ENCODE peak calls at places on chromosomes 4 and X, in four cellular contexts. H, R, Z and X are unnamed samples.

GRCh38 chr4:156188596-156188995 is 234.9 kb upstream of the CTSO start:
- DNase-seq in R (no peak), H (no peak), Z (no peak), X (no peak)

GRCh38 chr4:13783800-13784411 is 156.4 kb upstream of the BOD1L1 start:
- DNase-seq in H (peak; percentile 13), R (peak; percentile 57), Z (no peak), X (no peak)

GRCh38 chr4:84985952-84986351 is 19.5 kb upstream of the WDFY3 start:
- DNase-seq in H (no peak), Z (no peak), R (peak; percentile 6), X (no peak)

GRCh38 chr4:7381221-7381889 is 53.4 kb downstream of the PSAPL1 start:
- DNase-seq in H (no peak), Z (no peak), R (no peak), X (no peak)

GRCh38 chrX:23422912-23423311 is 88.3 kb downstream of the PTCHD1 start:
- DNase-seq in Z (no peak), R (no peak), H (no peak), X (no peak)

GRCh38 chr4:186725422-186726149 is 1.9 kb upstream of the FAT1 start:
- DNase-seq in H (no peak), R (peak; percentile 68), Z (peak; percentile 78), X (peak; percentile 52)

GRCh38 chrX:71291381-71291780 is 7.9 kb downstream of the NONO start:
- DNase-seq in Z (no peak), R (no peak), H (no peak), X (no peak)

GRCh38 chr4:146333187-146333894 is 119.0 kb downstream of the REELD1 start:
- DNase-seq in R (peak; percentile 7), Z (no peak), H (peak; percentile 59), X (no peak)

GRCh38 chrX:41116948-41117347 is 31.7 kb downstream of the USP9X start:
- DNase-seq in Z (no peak), H (peak; percentile 71), R (no peak), X (peak; percentile 22)

GRCh38 chr4:54930226-54930625 is 195.2 kb downstream of the KDR start:
- DNase-seq in R (no peak), Z (no peak), H (no peak), X (no peak)

GRCh38 chr4:101277661-101278060 is 69.7 kb downstream of the PPP3CA start:
- DNase-seq in H (no peak), R (no peak), Z (no peak), X (no peak)

GRCh38 chrX:101729986-101730385 is 70.3 kb upstream of the ARMCX2 start:
- DNase-seq in R (no peak), Z (no peak), H (no peak), X (no peak)

GRCh38 chr4:40283968-40284367 is 51.2 kb upstream of the CHRNA9 start:
- DNase-seq in R (no peak), Z (no peak), H (no peak), X (peak; percentile 41)

GRCh38 chr4:140807491-140808257 is 51.5 kb upstream of the TBC1D9 start:
- DNase-seq in Z (no peak), R (no peak), H (peak; percentile 71), X (no peak)
- TF ChIP-seq USF2 in Z (no peak), R (no peak), H (no peak), X (no peak)

GRCh38 chr4:165301833-165302232 is 25.6 kb upstream of the MSMO1 start:
- DNase-seq in Z (no peak), R (no peak), H (no peak), X (no peak)

GRCh38 chr4:165297626-165298025 is 29.8 kb upstream of the MSMO1 start:
- DNase-seq in H (no peak), Z (no peak), R (no peak), X (no peak)

GRCh38 chr4:165302658-165303057 is 24.8 kb upstream of the MSMO1 start:
- DNase-seq in H (no peak), Z (no peak), R (no peak), X (no peak)

GRCh38 chr4:165294907-165295306 is 32.6 kb upstream of the MSMO1 start:
- DNase-seq in Z (no peak), R (no peak), H (peak; percentile 25), X (no peak)

DNA sequence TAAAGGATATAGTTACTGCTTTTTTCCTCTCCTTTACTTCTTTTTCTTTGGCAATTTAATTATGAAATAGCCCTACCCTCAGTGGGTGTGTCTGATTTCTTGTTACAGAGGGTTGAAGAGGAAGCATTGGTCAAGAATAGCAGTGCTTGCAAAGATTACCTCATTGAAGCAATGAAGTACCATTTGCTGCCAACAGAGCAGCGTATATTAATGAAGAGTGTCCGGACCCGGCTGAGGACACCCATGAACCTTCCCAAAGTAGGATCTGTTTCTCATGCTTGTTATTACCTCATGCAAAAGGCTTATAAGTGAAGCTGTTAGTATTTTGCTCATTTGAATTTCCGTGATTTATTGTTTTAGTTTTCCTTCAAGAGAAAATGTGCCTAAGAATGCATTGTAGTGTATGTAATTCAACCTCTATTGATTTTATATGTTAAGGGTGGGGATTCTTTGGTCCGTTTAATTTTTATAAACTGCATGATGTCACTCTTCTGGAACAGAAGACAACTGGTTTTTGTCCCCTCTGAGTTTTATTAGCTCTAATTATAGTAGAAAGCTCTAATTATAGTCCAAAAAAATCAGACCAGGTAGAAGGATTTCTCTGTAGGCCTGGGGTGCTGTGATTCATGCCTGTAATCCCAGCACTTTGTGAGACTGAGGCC is 27.9 kb upstream of the MSMO1 start:
- DNase-seq in R (no peak), Z (no peak), H (no peak), X (no peak)
- TF ChIP-seq CBX5 in R (no peak), Z (no peak), H (no peak), X (no peak)

GRCh38 chrX:140503714-140504351 is 1.0 kb downstream of the SOX3 start:
- DNase-seq in H (no peak), Z (peak; percentile 49), R (no peak), X (no peak)
- TF ChIP-seq USF2 in H (no peak), Z (no peak), R (no peak), X (no peak)

GRCh38 chrX:115898382-115899001 is 272.1 kb upstream of the AGTR2 start:
- DNase-seq in H (no peak), Z (peak; percentile 47), R (peak; percentile 81), X (peak; percentile 62)
- TF ChIP-seq CBX5 in H (no peak), Z (no peak), R (peak; percentile 88), X (no peak)

GRCh38 chrX:69153060-69153730 is 12.1 kb downstream of the PJA1 start:
- DNase-seq in R (peak; percentile 34), H (no peak), Z (no peak), X (no peak)
- TF ChIP-seq USF2 in R (no peak), H (no peak), Z (no peak), X (no peak)

GRCh38 chr4:24734511-24734910 is 60.9 kb upstream of the SOD3 start:
- DNase-seq in H (no peak), R (no peak), Z (peak; percentile 2), X (no peak)

GRCh38 chr4:24731448-24731847 is 63.9 kb upstream of the SOD3 start:
- DNase-seq in R (no peak), H (no peak), Z (no peak), X (no peak)

GRCh38 chr4:24727390-24727789 is 68.0 kb upstream of the SOD3 start:
- DNase-seq in Z (peak; percentile 8), H (no peak), R (no peak), X (no peak)

GRCh38 chr4:24729041-24729730 is 66.2 kb upstream of the SOD3 start:
- DNase-seq in H (no peak), R (no peak), Z (no peak), X (no peak)

DNA sequence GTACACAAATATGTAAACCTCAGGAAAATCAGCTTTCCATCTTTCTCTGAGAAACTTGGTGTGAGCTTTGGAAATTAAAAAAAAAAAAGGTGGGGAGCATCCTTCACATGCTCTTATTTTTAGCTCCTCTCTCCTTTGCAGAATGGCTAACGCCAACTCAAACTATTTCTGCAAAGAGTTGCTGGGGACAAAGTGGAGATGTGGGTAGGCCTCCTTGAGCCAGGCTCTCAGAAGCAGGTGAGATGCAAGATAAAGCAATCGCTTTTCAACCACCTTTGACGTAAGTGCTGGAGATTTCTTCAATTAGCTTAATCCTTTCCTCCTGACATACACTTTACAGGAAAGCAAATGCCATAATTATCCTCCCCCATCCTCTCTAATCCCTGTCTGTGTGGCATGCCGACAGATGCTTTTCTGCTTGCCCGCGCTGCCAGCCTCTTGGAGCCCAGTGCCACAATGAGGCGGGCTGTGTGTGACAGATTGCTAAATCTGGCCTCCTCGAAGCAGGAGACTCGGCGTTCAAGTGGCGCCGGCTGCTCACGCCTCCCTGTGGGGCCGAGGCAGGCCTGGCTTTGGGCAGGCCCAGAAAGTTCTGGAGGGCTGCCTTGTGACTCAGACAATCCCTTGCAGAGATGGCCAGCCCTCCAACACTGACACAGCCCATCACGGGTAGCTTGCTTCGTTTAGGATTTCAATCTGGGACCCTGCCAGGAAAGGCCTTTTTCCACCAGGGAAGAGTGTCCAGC is 64.9 kb upstream of the SOD3 start:
- DNase-seq in Z (peak; percentile 40), R (no peak), H (no peak), X (no peak)
- TF ChIP-seq CBX5 in Z (no peak), R (no peak), H (no peak), X (no peak)

GRCh38 chr4:121219222-121219621 is 55.1 kb upstream of the TNIP3 start:
- DNase-seq in Z (no peak), R (no peak), H (no peak), X (no peak)

GRCh38 chr4:121221608-121222007 is 57.5 kb upstream of the TNIP3 start:
- DNase-seq in R (no peak), H (no peak), Z (no peak), X (no peak)

GRCh38 chr4:121221201-121221600 is 57.1 kb upstream of the TNIP3 start:
- DNase-seq in Z (no peak), R (no peak), H (no peak), X (no peak)

GRCh38 chr4:121217385-121217784 is 53.3 kb upstream of the TNIP3 start:
- DNase-seq in H (no peak), Z (no peak), R (no peak), X (no peak)

DNA sequence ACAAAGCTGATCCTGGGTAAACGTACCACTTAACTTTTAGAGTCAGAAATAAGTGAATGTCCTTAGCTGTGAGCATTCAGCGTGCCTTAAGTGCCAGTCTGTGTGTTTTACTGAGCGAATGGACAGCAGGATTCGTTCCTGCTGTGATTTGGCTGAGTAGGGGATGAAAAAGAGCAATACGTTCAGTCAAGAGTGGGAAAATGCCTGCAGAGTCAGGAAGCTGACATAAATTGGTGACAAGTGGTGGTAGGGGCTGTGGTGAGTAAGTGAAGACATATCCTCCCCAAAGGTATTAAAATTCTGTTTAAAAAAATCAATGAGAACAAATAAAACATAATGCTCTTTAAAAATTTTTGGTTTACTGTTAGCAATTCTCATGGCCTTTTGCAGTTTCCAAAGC is 56.6 kb upstream of the TNIP3 start:
- DNase-seq in R (no peak), H (no peak), Z (no peak), X (no peak)
- TF ChIP-seq USF2 in R (no peak), H (no peak), Z (no peak), X (no peak)